ENCODE peak calls at places on chromosome 13, in four cellular contexts. H, F, J and L are unnamed samples.

GRCh38 chr13:59493436-59493965 is 670.2 kb downstream of the DIAPH3 start:
- DNase-seq in H (no peak), F (no peak), J (no peak), L (no peak)

GRCh38 chr13:106151056-106151699 is 384.3 kb downstream of the EFNB2 start:
- DNase-seq in H (peak; percentile 59), F (no peak), J (no peak), L (no peak)

GRCh38 chr13:113820813-113821651 is 42.8 kb downstream of the GAS6 start:
- DNase-seq in H (peak; percentile 97), F (peak; percentile 85), J (no peak), L (no peak)

GRCh38 chr13:46855166-46855565 is 41.7 kb downstream of the HTR2A start:
- DNase-seq in H (no peak), F (no peak), J (no peak), L (peak; percentile 13)

GRCh38 chr13:39106216-39106995 is 68.2 kb downstream of the NHLRC3 start:
- DNase-seq in H (no peak), F (no peak), J (no peak), L (no peak)

GRCh38 chr13:109494955-109495354 is 291.4 kb downstream of the IRS2 start:
- DNase-seq in H (no peak), F (no peak), J (no peak), L (no peak)

GRCh38 chr13:75639426-75639825 is 3.3 kb downstream of the LMO7 start:
- DNase-seq in H (no peak), F (no peak), J (no peak), L (peak; percentile 36)

GRCh38 chr13:39415403-39415802 is 187.6 kb downstream of the LHFPL6 start:
- DNase-seq in H (no peak), F (peak; percentile 60), J (no peak), L (no peak)

GRCh38 chr13:69903081-69903480 is 204.5 kb upstream of the ATXN8OS start:
- DNase-seq in H (no peak), F (no peak), J (no peak), L (no peak)

GRCh38 chr13:32408999-32409313 is 19.0 kb downstream of the N4BP2L1 start:
- DNase-seq in H (no peak), F (no peak), J (no peak), L (no peak)

GRCh38 chr13:82480415-82480814 is 1401.9 kb downstream of the SLITRK1 start:
- DNase-seq in H (no peak), F (no peak), J (no peak), L (no peak)
- TF ChIP-seq CTCF in H (peak; percentile 13), F (no peak), J (no peak), L (no peak)

GRCh38 chr13:94800423-94800822 is 88.1 kb upstream of the SOX21 start:
- DNase-seq in H (no peak), F (no peak), J (no peak), L (no peak)
- TF ChIP-seq CTCF in H (peak; percentile 4), F (peak; percentile 43), J (peak; percentile 32), L (no peak)

GRCh38 chr13:23870356-23871146 is 18.6 kb downstream of the MIPEP start:
- DNase-seq in H (no peak), F (no peak), J (no peak), L (no peak)
- TF ChIP-seq CTCF in H (peak; percentile 10), F (no peak), J (no peak), L (peak; percentile 2)

DNA sequence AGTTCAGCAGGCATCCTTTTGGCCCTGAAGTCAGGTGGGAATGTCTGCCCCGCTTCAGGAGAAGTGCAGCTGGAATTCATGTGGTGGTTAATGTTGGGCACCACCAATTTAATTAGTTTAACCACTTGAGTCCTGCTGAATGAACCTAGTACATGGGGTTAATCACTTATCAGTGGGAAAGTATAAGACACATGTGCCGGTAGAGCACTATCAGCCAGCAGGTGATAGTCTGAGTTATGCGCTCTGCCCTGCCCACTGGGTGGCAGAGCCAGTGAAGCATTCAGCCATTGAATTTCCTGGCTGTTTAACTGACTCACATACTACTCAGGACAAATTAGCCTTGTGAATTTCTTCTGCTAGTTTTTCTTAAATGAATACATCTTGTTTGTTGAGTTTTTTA is 789.7 kb upstream of the PRR20A start:
- DNase-seq in H (no peak), F (no peak), J (no peak), L (no peak)
- TF ChIP-seq CTCF in H (no peak), F (no peak), J (no peak), L (no peak)

GRCh38 chr13:101452519-101453485 is at the start of gene ITGBL1:
- DNase-seq in H (no peak), F (no peak), J (no peak), L (no peak)

GRCh38 chr13:101451641-101452040 is 834 bp upstream of the ITGBL1 start:
- DNase-seq in H (no peak), F (no peak), J (no peak), L (no peak)

GRCh38 chr13:101454767-101455166 is 2.3 kb downstream of the ITGBL1 start:
- DNase-seq in H (no peak), F (no peak), J (no peak), L (no peak)

GRCh38 chr13:101455863-101456262 is 3.4 kb downstream of the ITGBL1 start:
- DNase-seq in H (peak; percentile 79), F (no peak), J (no peak), L (no peak)

GRCh38 chr13:101453784-101454201 is 1.3 kb downstream of the ITGBL1 start:
- DNase-seq in H (no peak), F (no peak), J (no peak), L (peak; percentile 30)
- TF ChIP-seq CTCF in H (no peak), F (peak; percentile 62), J (peak; percentile 14), L (peak; percentile 22)

GRCh38 chr13:103772576-103772975 is 706.4 kb upstream of the SLC10A2 start:
- DNase-seq in H (no peak), F (no peak), J (no peak), L (no peak)
- TF ChIP-seq CTCF in H (no peak), F (no peak), J (no peak), L (no peak)

GRCh38 chr13:61685683-61686013 is 270.0 kb upstream of the PCDH20 start:
- DNase-seq in H (no peak), F (no peak), J (no peak), L (no peak)
- TF ChIP-seq CTCF in H (no peak), F (peak; percentile 39), J (no peak), L (no peak)